ENCODE peak calls at places on chromosomes 12 and 14, in seven cellular contexts. D is CD4-positive, alpha-beta memory T cell; O is small intestine; I is endodermal cell; N is CD8-positive, alpha-beta T cell; F is RWPE2; Q is prostate gland. L is an unnamed sample.

GRCh38 chr12:19220861-19221466 is 91.4 kb downstream of the PLEKHA5 start:
- DNase-seq in D (no peak), N (no peak), I (no peak), O (no peak), F (no peak), Q (no peak), L (peak; percentile 59)

GRCh38 chr14:61193471-61193870 is 87.7 kb downstream of the TMEM30B start:
- DNase-seq in I (no peak), Q (no peak), D (no peak), O (no peak), N (no peak), F (no peak), L (no peak)

GRCh38 chr14:49861923-49862673 is 9.5 kb upstream of the NEMF start:
- DNase-seq in O (peak; percentile 88), D (peak; percentile 85), F (peak; percentile 83), I (peak; percentile 95), Q (peak; percentile 88), N (peak; percentile 85), L (peak; percentile 88)

GRCh38 chr12:14367097-14367661 is 1.7 kb downstream of the ATF7IP start:
- DNase-seq in O (peak; percentile 44), Q (no peak), D (peak; percentile 54), F (no peak), N (no peak), I (no peak), L (peak; percentile 10)

GRCh38 chr12:52147367-52147972 is 44.3 kb downstream of the KRT80 start:
- DNase-seq in F (peak; percentile 100), D (no peak), N (no peak), Q (peak; percentile 98), I (peak; percentile 72), O (peak; percentile 97), L (no peak)

GRCh38 chr14:59547310-59547709 is 29.3 kb downstream of the CCDC175 start:
- DNase-seq in O (no peak), N (no peak), D (no peak), F (no peak), I (no peak), Q (no peak), L (no peak)

GRCh38 chr12:131796754-131797587 is 31.2 kb upstream of the MMP17 start:
- DNase-seq in I (peak; percentile 86), Q (no peak), O (no peak), F (no peak), N (no peak), D (no peak), L (no peak)

GRCh38 chr14:90201344-90201743 is 55.0 kb upstream of the PSMC1 start:
- DNase-seq in N (no peak), I (no peak), O (no peak), F (no peak), D (no peak), Q (no peak), L (no peak)

GRCh38 chr14:100855256-100855930 is 29.5 kb downstream of the MEG3 start:
- DNase-seq in O (no peak), N (no peak), I (no peak), F (peak; percentile 30), Q (no peak), D (no peak), L (no peak)

GRCh38 chr12:63480186-63480585 is 188.1 kb downstream of the DPY19L2 start:
- DNase-seq in O (no peak), N (no peak), D (no peak), I (no peak), F (no peak), Q (no peak), L (no peak)

GRCh38 chr12:110352401-110352800 is 51.1 kb downstream of the ANAPC7 start:
- DNase-seq in F (no peak), D (no peak), Q (no peak), I (no peak), O (no peak), N (no peak), L (no peak)

GRCh38 chr14:83047436-83047835 is 1513.8 kb upstream of the SEL1L start:
- DNase-seq in D (no peak), Q (no peak), O (no peak), F (no peak), I (no peak), N (no peak), L (peak; percentile 56)

GRCh38 chr12:25388216-25388615 is 137.5 kb upstream of the KRAS start:
- DNase-seq in O (peak; percentile 83), F (no peak), D (peak; percentile 63), I (no peak), N (no peak), Q (no peak), L (no peak)

GRCh38 chr12:115212356-115212755 is 528.4 kb upstream of the TBX3 start:
- DNase-seq in D (no peak), F (no peak), I (peak; percentile 7), O (no peak), N (no peak), Q (no peak), L (no peak)

GRCh38 chr14:96231731-96232130 is 24.3 kb upstream of the BDKRB1 start:
- DNase-seq in I (no peak), N (no peak), O (no peak), F (no peak), D (no peak), Q (no peak), L (no peak)

GRCh38 chr12:50232771-50233209 is 50.5 kb downstream of the LIMA1 start:
- DNase-seq in D (no peak), N (no peak), F (no peak), O (no peak), Q (no peak), I (peak; percentile 51), L (no peak)

GRCh38 chr12:132159555-132160003 is 15.3 kb downstream of the NOC4L start:
- DNase-seq in I (no peak), D (peak; percentile 33), F (peak; percentile 46), O (no peak), Q (no peak), N (no peak), L (no peak)

GRCh38 chr12:69254857-69255256 is 15.5 kb downstream of the CPSF6 start:
- DNase-seq in Q (no peak), O (peak; percentile 60), D (no peak), F (no peak), I (no peak), N (no peak), L (no peak)

GRCh38 chr14:29821665-29822429 is 105.8 kb downstream of the PRKD1 start:
- DNase-seq in N (no peak), F (no peak), Q (no peak), D (no peak), I (no peak), O (no peak), L (peak; percentile 32)

DNA sequence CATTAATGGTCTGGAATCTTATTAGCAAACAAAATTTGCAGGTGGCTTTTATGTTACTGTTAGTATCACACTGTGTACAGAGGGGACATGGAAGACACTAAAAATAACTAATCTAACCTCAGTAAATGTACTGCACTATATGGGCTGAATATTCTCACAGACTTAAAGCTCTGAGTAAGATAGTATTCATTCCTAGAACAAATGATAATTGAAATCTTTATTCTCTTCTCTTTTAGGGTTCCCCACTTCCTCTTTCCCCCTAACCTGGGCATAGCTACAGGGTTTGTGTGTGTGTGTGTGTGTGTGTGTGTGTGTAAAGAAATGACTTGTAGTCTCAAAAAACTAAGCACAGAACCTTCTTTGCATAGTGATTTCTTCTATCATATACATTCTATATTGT is 21.4 kb upstream of the HECTD1 start:
- DNase-seq in O (no peak), I (no peak), N (no peak), D (no peak), F (no peak), Q (no peak), L (no peak)
- H3K27ac ChIP-seq in O (peak overlapping the region; percentile 85), I (no peak overlapping the region), N (no peak overlapping the region), D (no peak overlapping the region), F (peak overlapping the region; percentile 4), Q (peak overlapping the region; percentile 25), L (peak overlapping the region; percentile 16)

GRCh38 chr12:5665615-5666014 is 233.7 kb downstream of the NTF3 start:
- DNase-seq in O (no peak), N (no peak), Q (no peak), D (no peak), F (no peak), I (no peak), L (no peak)
- H3K27ac ChIP-seq in O (no peak overlapping the region), N (no peak overlapping the region), Q (no peak overlapping the region), D (no peak overlapping the region), F (no peak overlapping the region), I (no peak overlapping the region), L (no peak overlapping the region)

GRCh38 chr12:120455302-120455701 is 9.1 kb downstream of the GATC start:
- DNase-seq in Q (no peak), D (no peak), I (no peak), F (no peak), N (no peak), O (no peak), L (no peak)

GRCh38 chr12:120453977-120454376 is 7.7 kb downstream of the GATC start:
- DNase-seq in O (peak; percentile 39), N (no peak), D (peak; percentile 46), F (no peak), I (no peak), Q (no peak), L (peak; percentile 34)

GRCh38 chr12:120460157-120460556 is 9.4 kb downstream of the SRSF9 start:
- DNase-seq in O (no peak), F (no peak), D (no peak), N (no peak), Q (no peak), I (no peak), L (no peak)

GRCh38 chr12:120453060-120453761 is 7.0 kb downstream of the GATC start:
- DNase-seq in O (peak; percentile 46), F (no peak), N (no peak), I (no peak), D (no peak), Q (no peak), L (no peak)

DNA sequence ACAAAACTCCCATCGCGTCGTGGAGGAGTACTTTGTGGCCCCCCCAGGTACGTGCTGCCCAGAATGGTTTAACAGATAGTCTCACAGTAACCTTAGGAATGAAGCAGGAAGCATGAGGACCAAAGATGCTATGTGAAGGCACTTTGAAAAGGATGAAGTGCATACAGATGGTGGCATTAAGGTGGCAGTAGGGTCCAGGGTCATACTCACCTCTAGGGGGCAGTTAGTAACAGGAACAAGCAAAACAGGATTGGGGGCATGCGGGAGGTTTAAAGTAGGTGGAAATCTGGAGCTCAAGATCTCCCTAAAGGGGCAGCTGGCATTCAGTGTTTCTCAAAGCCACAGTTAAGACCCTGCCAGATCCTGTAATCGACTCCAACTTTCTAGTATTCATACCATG is 10.9 kb downstream of the GATC start:
- DNase-seq in Q (no peak), N (no peak), D (no peak), F (no peak), O (no peak), I (peak; percentile 87), L (peak; percentile 6)
- H3K27ac ChIP-seq in Q (no peak overlapping the region), N (no peak overlapping the region), D (no peak overlapping the region), F (no peak overlapping the region), O (no peak overlapping the region), I (no peak overlapping the region), L (no peak overlapping the region)

DNA sequence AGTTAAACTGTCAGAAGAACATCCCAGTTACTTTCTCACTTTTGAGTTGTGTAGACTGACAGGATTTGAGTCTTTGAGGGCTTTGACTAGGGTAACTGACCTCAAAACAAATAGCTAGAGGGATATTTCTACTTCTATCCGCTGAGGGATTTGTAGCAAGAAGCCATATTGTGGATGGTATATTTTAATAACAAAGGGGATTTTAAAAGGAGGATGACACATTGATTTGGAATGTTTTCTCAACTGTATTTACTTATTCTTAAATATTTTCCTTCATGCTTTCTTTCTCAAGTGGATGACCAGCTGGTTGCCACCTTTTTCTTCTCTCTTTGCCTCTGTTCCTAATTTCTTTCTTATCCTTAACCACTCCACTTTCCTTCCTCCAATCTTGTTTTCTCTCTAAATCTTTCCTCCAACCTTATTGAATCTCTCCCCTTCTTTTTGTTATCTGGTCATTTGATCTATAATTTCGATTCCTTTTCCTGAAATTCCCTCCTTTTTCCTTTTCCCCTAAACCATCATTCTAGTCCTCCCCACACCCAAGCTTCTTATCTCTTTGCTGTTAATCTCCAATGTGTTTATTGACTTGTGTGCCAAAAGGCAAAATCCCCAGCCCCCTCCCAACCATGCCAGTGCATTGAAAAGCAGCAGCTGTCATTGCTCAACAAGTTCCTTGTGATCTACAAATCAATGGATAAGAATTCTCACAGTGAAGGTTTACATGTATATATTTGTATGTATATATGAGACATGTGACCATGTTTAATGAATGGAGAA is 411.6 kb downstream of the RAD51B start:
- DNase-seq in O (no peak), I (no peak), F (no peak), D (no peak), Q (no peak), N (no peak), L (peak; percentile 46)
- H3K27ac ChIP-seq in O (peak overlapping the region; percentile 45), I (no peak overlapping the region), F (peak overlapping the region; percentile 92), D (no peak overlapping the region), Q (no peak overlapping the region), N (no peak overlapping the region), L (no peak overlapping the region)

L was measured in cardiac muscle cell.